ENCODE peak calls at places on chromosomes 13 and 19, in six cellular contexts. B, G, Z, R, I and J are unnamed samples.

GRCh38 chr13:98083507-98083906 is 59.4 kb upstream of the FARP1 start:
- DNase-seq in G (no peak), R (no peak), I (no peak), B (no peak), Z (no peak), J (no peak)

GRCh38 chr19:55622242-55622969 is 2.0 kb downstream of the ZNF784 start:
- DNase-seq in Z (no peak), G (no peak), I (no peak), R (no peak), B (no peak), J (no peak)

GRCh38 chr19:1260749-1261511 is 8.2 kb upstream of the CIRBP start:
- DNase-seq in I (peak), Z (peak), B (peak), R (peak), G (peak), J (peak)

GRCh38 chr13:31945202-31945978 is 86.2 kb upstream of the FRY start:
- DNase-seq in G (no peak), R (no peak), B (no peak), I (peak), Z (peak), J (peak)

GRCh38 chr13:51125495-51126226 is 14.6 kb upstream of the C13orf42 start:
- DNase-seq in G (peak), B (peak), R (peak), I (peak), Z (peak), J (peak)

GRCh38 chr13:114032121-114032799 is 58.4 kb upstream of the C13orf46 start:
- DNase-seq in R (no peak), B (no peak), I (no peak), Z (no peak), G (no peak), J (no peak)

GRCh38 chr13:74201530-74201929 is 67.3 kb upstream of the KLF12 start:
- DNase-seq in I (no peak), Z (no peak), G (no peak), R (no peak), B (no peak), J (no peak)

GRCh38 chr19:51131780-51132680 is 7.3 kb downstream of the SIGLEC9 start:
- DNase-seq in R (no peak), B (no peak), G (no peak), I (peak), Z (peak), J (peak)

GRCh38 chr13:91132786-91133185 is 214.7 kb upstream of the MIR17HG start:
- DNase-seq in B (no peak), Z (peak), I (no peak), G (no peak), R (no peak), J (no peak)

GRCh38 chr13:28541966-28542365 is 47.0 kb upstream of the FLT1 start:
- DNase-seq in I (no peak), R (no peak), B (no peak), Z (no peak), G (no peak), J (no peak)

GRCh38 chr19:54209748-54210494 is 9.3 kb downstream of the RPS9 start:
- DNase-seq in Z (peak), I (peak), G (no peak), B (no peak), R (no peak), J (peak)

GRCh38 chr13:60467098-60467497 is 70.1 kb downstream of the TDRD3 start:
- DNase-seq in I (no peak), Z (no peak), R (no peak), G (no peak), B (no peak), J (no peak)

GRCh38 chr13:43368003-43368402 is 344.6 kb downstream of the DNAJC15 start:
- DNase-seq in I (no peak), B (no peak), Z (no peak), R (no peak), G (no peak), J (no peak)

GRCh38 chr19:5036733-5037681 is 68.1 kb downstream of the KDM4B start:
- DNase-seq in G (no peak), Z (no peak), B (no peak), R (no peak), I (peak), J (peak)

GRCh38 chr19:46614114-46614701 is 10.7 kb downstream of the PTGIR start:
- DNase-seq in Z (peak), G (peak), R (peak), I (peak), B (peak), J (peak)

GRCh38 chr19:18194554-18195238 is 1.7 kb downstream of the MPV17L2 start:
- DNase-seq in I (peak), R (peak), Z (peak), G (no peak), B (peak), J (peak)

GRCh38 chr13:67833564-67833963 is 603.4 kb upstream of the PCDH9 start:
- DNase-seq in B (no peak), G (no peak), I (no peak), Z (no peak), R (no peak), J (no peak)

GRCh38 chr13:50158385-50159165 is 143.3 kb downstream of the KCNRG start:
- DNase-seq in I (no peak), Z (no peak), B (no peak), R (no peak), G (no peak), J (no peak)

GRCh38 chr19:34432797-34433196 is 4.6 kb downstream of the UBA2 start:
- DNase-seq in G (no peak), R (no peak), B (no peak), I (peak), Z (no peak), J (peak)

GRCh38 chr19:33950141-33950805 is 153.6 kb downstream of the KCTD15 start:
- DNase-seq in G (no peak), I (no peak), R (no peak), B (no peak), Z (no peak), J (no peak)

GRCh38 chr13:113861433-113862030 is 2.3 kb downstream of the GAS6 start:
- DNase-seq in G (no peak), R (no peak), B (no peak), Z (no peak), I (no peak), J (peak)

GRCh38 chr19:17873661-17874422 is 2.1 kb downstream of the SLC5A5 start:
- DNase-seq in Z (no peak), B (peak), I (no peak), R (peak), G (peak), J (peak)

GRCh38 chr13:21690955-21691354 is 20.1 kb downstream of the FGF9 start:
- DNase-seq in G (no peak), R (no peak), B (no peak), I (no peak), Z (no peak), J (no peak)

GRCh38 chr13:73058741-73059459 is at the start of gene KLF5:
- DNase-seq in Z (peak), I (peak), G (peak), B (peak), R (peak), J (peak)

GRCh38 chr13:99256709-99257108 is 1.5 kb downstream of the GPR18 start:
- DNase-seq in B (no peak), Z (no peak), I (no peak), R (no peak), G (no peak), J (no peak)

GRCh38 chr13:96678801-96679200 is 315.5 kb downstream of the OXGR1 start:
- DNase-seq in Z (no peak), R (no peak), B (no peak), G (no peak), I (no peak), J (no peak)

GRCh38 chr19:4519521-4520277 is 1.4 kb upstream of the PLIN4 start:
- DNase-seq in Z (peak), R (no peak), I (peak), G (no peak), B (no peak), J (peak)

GRCh38 chr13:76886292-76887061 is at the start of gene KCTD12:
- DNase-seq in I (peak), R (peak), Z (peak), B (peak), G (peak), J (peak)

GRCh38 chr19:44757735-44758505 is 9.4 kb downstream of the BCL3 start:
- DNase-seq in I (peak), G (no peak), B (no peak), R (no peak), Z (peak), J (peak)

GRCh38 chr19:49637865-49638350 is 2.0 kb downstream of the RRAS start:
- DNase-seq in G (no peak), B (no peak), I (peak), R (no peak), Z (peak), J (peak)

GRCh38 chr13:113933901-113934300 is 40.0 kb downstream of the C13orf46 start:
- DNase-seq in B (no peak), Z (peak), R (no peak), I (no peak), G (no peak), J (no peak)

GRCh38 chr19:19062454-19063182 is 1.2 kb upstream of the SLC25A42 start:
- DNase-seq in Z (no peak), R (peak), I (no peak), B (no peak), G (no peak), J (no peak)

GRCh38 chr19:18460313-18460712 is 22.4 kb upstream of the ISYNA1 start:
- DNase-seq in I (peak), G (no peak), B (no peak), R (no peak), Z (peak), J (peak)

GRCh38 chr13:105972306-105972721 is 563.1 kb downstream of the EFNB2 start:
- DNase-seq in R (no peak), Z (no peak), B (no peak), I (no peak), G (no peak), J (no peak)

GRCh38 chr19:12647490-12648071 is 19.0 kb downstream of the MAN2B1 start:
- DNase-seq in B (no peak), R (peak), G (no peak), I (peak), Z (peak), J (peak)